ENCODE peak calls at places on chromosomes 13 and 19, in eight cellular contexts. One of them, this sample, is unnamed.

GRCh38 chr19:22733691-22734090 is 50.3 kb downstream of the ZNF99 start:
- DNase-seq in MG63: no peak
- DNase-seq in T-helper 9 cell: no peak
- DNase-seq in body of pancreas: no peak
- DNase-seq in AG08395: no peak
- DNase-seq in AG09319: no peak
- DNase-seq in amniotic epithelial cell: no peak
- DNase-seq in stimulated activated CD4-positive, alpha-beta T cell treated with anti-CD3 and anti-CD28 coated beads, Interleukin-2, amount 100 ng/mL, for 48 hours: no peak
- DNase-seq in this sample: no peak

GRCh38 chr19:13007292-13008045 is 12.2 kb downstream of the NFIX start:
- DNase-seq in AG09319: no peak
- DNase-seq in stimulated activated CD4-positive, alpha-beta T cell treated with anti-CD3 and anti-CD28 coated beads, Interleukin-2, amount 100 ng/mL, for 48 hours: no peak
- DNase-seq in amniotic epithelial cell: no peak
- DNase-seq in MG63: no peak
- DNase-seq in T-helper 9 cell: no peak
- DNase-seq in AG08395: peak; percentile 37
- DNase-seq in body of pancreas: peak; percentile 75
- DNase-seq in this sample: no peak

GRCh38 chr13:25227690-25228089 is 55.6 kb upstream of the AMER2 start:
- DNase-seq in amniotic epithelial cell: no peak
- DNase-seq in MG63: no peak
- DNase-seq in AG08395: no peak
- DNase-seq in AG09319: no peak
- DNase-seq in body of pancreas: no peak
- DNase-seq in T-helper 9 cell: no peak
- DNase-seq in stimulated activated CD4-positive, alpha-beta T cell treated with anti-CD3 and anti-CD28 coated beads, Interleukin-2, amount 100 ng/mL, for 48 hours: no peak
- DNase-seq in this sample: no peak

GRCh38 chr13:85261757-85262346 is 537.4 kb downstream of the SLITRK6 start:
- DNase-seq in amniotic epithelial cell: peak; percentile 3
- DNase-seq in MG63: no peak
- DNase-seq in AG08395: no peak
- DNase-seq in T-helper 9 cell: no peak
- DNase-seq in AG09319: no peak
- DNase-seq in stimulated activated CD4-positive, alpha-beta T cell treated with anti-CD3 and anti-CD28 coated beads, Interleukin-2, amount 100 ng/mL, for 48 hours: no peak
- DNase-seq in body of pancreas: no peak
- DNase-seq in this sample: no peak

GRCh38 chr13:104487006-104487405 is 1420.8 kb upstream of the SLC10A2 start:
- DNase-seq in body of pancreas: no peak
- DNase-seq in AG09319: no peak
- DNase-seq in amniotic epithelial cell: peak; percentile 76
- DNase-seq in stimulated activated CD4-positive, alpha-beta T cell treated with anti-CD3 and anti-CD28 coated beads, Interleukin-2, amount 100 ng/mL, for 48 hours: no peak
- DNase-seq in AG08395: no peak
- DNase-seq in MG63: no peak
- DNase-seq in T-helper 9 cell: no peak
- DNase-seq in this sample: no peak

GRCh38 chr19:46723023-46723461 is 6.1 kb upstream of the PRKD2 start:
- DNase-seq in AG09319: no peak
- DNase-seq in MG63: no peak
- DNase-seq in stimulated activated CD4-positive, alpha-beta T cell treated with anti-CD3 and anti-CD28 coated beads, Interleukin-2, amount 100 ng/mL, for 48 hours: no peak
- DNase-seq in T-helper 9 cell: no peak
- DNase-seq in AG08395: no peak
- DNase-seq in amniotic epithelial cell: no peak
- DNase-seq in body of pancreas: no peak
- DNase-seq in this sample: no peak

GRCh38 chr13:84570831-84571230 is 688.6 kb upstream of the SLITRK1 start:
- DNase-seq in stimulated activated CD4-positive, alpha-beta T cell treated with anti-CD3 and anti-CD28 coated beads, Interleukin-2, amount 100 ng/mL, for 48 hours: no peak
- DNase-seq in T-helper 9 cell: no peak
- DNase-seq in body of pancreas: no peak
- DNase-seq in AG09319: no peak
- DNase-seq in AG08395: no peak
- DNase-seq in amniotic epithelial cell: no peak
- DNase-seq in MG63: peak; percentile 36
- DNase-seq in this sample: no peak

GRCh38 chr13:107743983-107744382 is 471.4 kb downstream of the LIG4 start:
- DNase-seq in T-helper 9 cell: no peak
- DNase-seq in stimulated activated CD4-positive, alpha-beta T cell treated with anti-CD3 and anti-CD28 coated beads, Interleukin-2, amount 100 ng/mL, for 48 hours: no peak
- DNase-seq in body of pancreas: no peak
- DNase-seq in amniotic epithelial cell: peak; percentile 85
- DNase-seq in AG08395: no peak
- DNase-seq in MG63: no peak
- DNase-seq in AG09319: no peak
- DNase-seq in this sample: no peak

GRCh38 chr19:32373614-32374295 is 28.3 kb downstream of the ZNF507 start:
- DNase-seq in T-helper 9 cell: no peak
- DNase-seq in body of pancreas: peak; percentile 86
- DNase-seq in AG09319: peak; percentile 93
- DNase-seq in AG08395: peak; percentile 92
- DNase-seq in stimulated activated CD4-positive, alpha-beta T cell treated with anti-CD3 and anti-CD28 coated beads, Interleukin-2, amount 100 ng/mL, for 48 hours: no peak
- DNase-seq in amniotic epithelial cell: peak; percentile 100
- DNase-seq in MG63: peak; percentile 89
- DNase-seq in this sample: peak; percentile 93

GRCh38 chr19:35755550-35756371 is 1.1 kb downstream of the HSPB6 start:
- DNase-seq in T-helper 9 cell: peak; percentile 38
- DNase-seq in AG09319: peak; percentile 27
- DNase-seq in amniotic epithelial cell: peak; percentile 71
- DNase-seq in MG63: no peak
- DNase-seq in stimulated activated CD4-positive, alpha-beta T cell treated with anti-CD3 and anti-CD28 coated beads, Interleukin-2, amount 100 ng/mL, for 48 hours: peak; percentile 54
- DNase-seq in AG08395: peak; percentile 65
- DNase-seq in body of pancreas: peak; percentile 55
- DNase-seq in this sample: no peak

GRCh38 chr13:112605531-112605990 is 17.6 kb upstream of the TUBGCP3 start:
- DNase-seq in MG63: no peak
- DNase-seq in AG08395: peak; percentile 27
- DNase-seq in T-helper 9 cell: no peak
- DNase-seq in stimulated activated CD4-positive, alpha-beta T cell treated with anti-CD3 and anti-CD28 coated beads, Interleukin-2, amount 100 ng/mL, for 48 hours: peak; percentile 6
- DNase-seq in AG09319: no peak
- DNase-seq in body of pancreas: no peak
- DNase-seq in amniotic epithelial cell: no peak
- DNase-seq in this sample: no peak

GRCh38 chr13:90299238-90299637 is 1048.2 kb upstream of the MIR17HG start:
- DNase-seq in body of pancreas: no peak
- DNase-seq in T-helper 9 cell: no peak
- DNase-seq in AG09319: no peak
- DNase-seq in MG63: no peak
- DNase-seq in AG08395: no peak
- DNase-seq in amniotic epithelial cell: no peak
- DNase-seq in stimulated activated CD4-positive, alpha-beta T cell treated with anti-CD3 and anti-CD28 coated beads, Interleukin-2, amount 100 ng/mL, for 48 hours: no peak
- DNase-seq in this sample: no peak

GRCh38 chr13:103218253-103218652 is 152.0 kb upstream of the SLC10A2 start:
- DNase-seq in amniotic epithelial cell: peak; percentile 29
- DNase-seq in AG09319: no peak
- DNase-seq in AG08395: no peak
- DNase-seq in stimulated activated CD4-positive, alpha-beta T cell treated with anti-CD3 and anti-CD28 coated beads, Interleukin-2, amount 100 ng/mL, for 48 hours: no peak
- DNase-seq in body of pancreas: no peak
- DNase-seq in T-helper 9 cell: no peak
- DNase-seq in MG63: no peak
- DNase-seq in this sample: no peak

GRCh38 chr13:66225071-66225470 is 1005.1 kb downstream of the PCDH9 start:
- DNase-seq in body of pancreas: no peak
- DNase-seq in amniotic epithelial cell: no peak
- DNase-seq in stimulated activated CD4-positive, alpha-beta T cell treated with anti-CD3 and anti-CD28 coated beads, Interleukin-2, amount 100 ng/mL, for 48 hours: no peak
- DNase-seq in AG08395: no peak
- DNase-seq in MG63: no peak
- DNase-seq in T-helper 9 cell: no peak
- DNase-seq in AG09319: no peak
- DNase-seq in this sample: no peak

GRCh38 chr13:90824027-90824426 is 523.5 kb upstream of the MIR17HG start:
- DNase-seq in stimulated activated CD4-positive, alpha-beta T cell treated with anti-CD3 and anti-CD28 coated beads, Interleukin-2, amount 100 ng/mL, for 48 hours: no peak
- DNase-seq in MG63: no peak
- DNase-seq in body of pancreas: no peak
- DNase-seq in T-helper 9 cell: no peak
- DNase-seq in AG09319: no peak
- DNase-seq in AG08395: no peak
- DNase-seq in amniotic epithelial cell: no peak
- DNase-seq in this sample: no peak